ENCODE peak calls at places on chromosomes 1 and 21, in ten cellular contexts. One of them, this sample, is unnamed.

GRCh38 chr1:226681652-226682493 is 57.2 kb downstream of the ITPKB start:
- DNase-seq in AG04450: no peak
- DNase-seq in CD8-positive, alpha-beta T cell: no peak
- DNase-seq in MM.1S: no peak
- DNase-seq in right atrium auricular region: no peak
- DNase-seq in neural progenitor cell: no peak
- DNase-seq in hepatocyte: no peak
- DNase-seq in choroid plexus epithelial cell: no peak
- DNase-seq in breast epithelium: no peak
- DNase-seq in heart right ventricle: no peak
- DNase-seq in this sample: no peak

GRCh38 chr1:111742938-111743549 is 3.8 kb upstream of the INKA2 start:
- DNase-seq in heart right ventricle: no peak
- DNase-seq in AG04450: no peak
- DNase-seq in right atrium auricular region: no peak
- DNase-seq in CD8-positive, alpha-beta T cell: peak
- DNase-seq in MM.1S: no peak
- DNase-seq in choroid plexus epithelial cell: peak
- DNase-seq in hepatocyte: no peak
- DNase-seq in breast epithelium: no peak
- DNase-seq in neural progenitor cell: no peak
- DNase-seq in this sample: no peak

GRCh38 chr1:205787287-205787916 is 12.1 kb upstream of the RAB29 start:
- DNase-seq in breast epithelium: no peak
- DNase-seq in choroid plexus epithelial cell: no peak
- DNase-seq in right atrium auricular region: no peak
- DNase-seq in heart right ventricle: no peak
- DNase-seq in AG04450: no peak
- DNase-seq in hepatocyte: no peak
- DNase-seq in neural progenitor cell: no peak
- DNase-seq in MM.1S: no peak
- DNase-seq in CD8-positive, alpha-beta T cell: no peak
- DNase-seq in this sample: no peak

GRCh38 chr1:11858968-11859871 is 475 bp upstream of the NPPB start:
- DNase-seq in MM.1S: peak
- DNase-seq in choroid plexus epithelial cell: peak
- DNase-seq in AG04450: no peak
- DNase-seq in hepatocyte: peak
- DNase-seq in neural progenitor cell: peak
- DNase-seq in breast epithelium: no peak
- DNase-seq in right atrium auricular region: no peak
- DNase-seq in heart right ventricle: peak
- DNase-seq in CD8-positive, alpha-beta T cell: peak
- DNase-seq in this sample: peak

GRCh38 chr1:38962560-38962959 is 20.9 kb upstream of the RHBDL2 start:
- DNase-seq in CD8-positive, alpha-beta T cell: no peak
- DNase-seq in neural progenitor cell: no peak
- DNase-seq in choroid plexus epithelial cell: no peak
- DNase-seq in right atrium auricular region: no peak
- DNase-seq in hepatocyte: no peak
- DNase-seq in breast epithelium: no peak
- DNase-seq in AG04450: no peak
- DNase-seq in heart right ventricle: no peak
- DNase-seq in MM.1S: no peak
- DNase-seq in this sample: no peak

GRCh38 chr1:5574641-5575040 is 417.6 kb downstream of the NPHP4 start:
- DNase-seq in neural progenitor cell: no peak
- DNase-seq in CD8-positive, alpha-beta T cell: no peak
- DNase-seq in choroid plexus epithelial cell: no peak
- DNase-seq in hepatocyte: no peak
- DNase-seq in AG04450: no peak
- DNase-seq in MM.1S: no peak
- DNase-seq in breast epithelium: no peak
- DNase-seq in right atrium auricular region: peak
- DNase-seq in heart right ventricle: no peak
- DNase-seq in this sample: no peak

GRCh38 chr1:26831059-26831458 is 4.6 kb downstream of the ZDHHC18 start:
- DNase-seq in CD8-positive, alpha-beta T cell: no peak
- DNase-seq in neural progenitor cell: no peak
- DNase-seq in right atrium auricular region: no peak
- DNase-seq in breast epithelium: no peak
- DNase-seq in MM.1S: no peak
- DNase-seq in choroid plexus epithelial cell: no peak
- DNase-seq in AG04450: no peak
- DNase-seq in hepatocyte: no peak
- DNase-seq in heart right ventricle: no peak
- DNase-seq in this sample: no peak

GRCh38 chr1:28758420-28758819 is 21.7 kb downstream of the YTHDF2 start:
- DNase-seq in AG04450: no peak
- DNase-seq in neural progenitor cell: no peak
- DNase-seq in heart right ventricle: no peak
- DNase-seq in MM.1S: no peak
- DNase-seq in choroid plexus epithelial cell: no peak
- DNase-seq in right atrium auricular region: no peak
- DNase-seq in hepatocyte: no peak
- DNase-seq in breast epithelium: no peak
- DNase-seq in CD8-positive, alpha-beta T cell: no peak
- DNase-seq in this sample: no peak

GRCh38 chr21:45372732-45373355 is 32.1 kb upstream of the COL18A1 start:
- DNase-seq in choroid plexus epithelial cell: no peak
- DNase-seq in heart right ventricle: peak
- DNase-seq in CD8-positive, alpha-beta T cell: no peak
- DNase-seq in hepatocyte: no peak
- DNase-seq in breast epithelium: no peak
- DNase-seq in neural progenitor cell: no peak
- DNase-seq in MM.1S: no peak
- DNase-seq in AG04450: no peak
- DNase-seq in right atrium auricular region: no peak
- DNase-seq in this sample: no peak

GRCh38 chr21:14753466-14754258 is 207.5 kb upstream of the SAMSN1 start:
- DNase-seq in choroid plexus epithelial cell: no peak
- DNase-seq in MM.1S: no peak
- DNase-seq in CD8-positive, alpha-beta T cell: no peak
- DNase-seq in right atrium auricular region: no peak
- DNase-seq in hepatocyte: no peak
- DNase-seq in heart right ventricle: no peak
- DNase-seq in breast epithelium: no peak
- DNase-seq in AG04450: no peak
- DNase-seq in neural progenitor cell: no peak
- DNase-seq in this sample: no peak

GRCh38 chr21:42257091-42257760 is 38.3 kb downstream of the ABCG1 start:
- DNase-seq in MM.1S: no peak
- DNase-seq in CD8-positive, alpha-beta T cell: no peak
- DNase-seq in breast epithelium: no peak
- DNase-seq in neural progenitor cell: no peak
- DNase-seq in choroid plexus epithelial cell: peak
- DNase-seq in heart right ventricle: no peak
- DNase-seq in hepatocyte: peak
- DNase-seq in right atrium auricular region: no peak
- DNase-seq in AG04450: no peak
- DNase-seq in this sample: no peak

GRCh38 chr21:42260121-42260520 is 41.2 kb downstream of the ABCG1 start:
- DNase-seq in heart right ventricle: no peak
- DNase-seq in AG04450: no peak
- DNase-seq in neural progenitor cell: no peak
- DNase-seq in CD8-positive, alpha-beta T cell: no peak
- DNase-seq in right atrium auricular region: no peak
- DNase-seq in hepatocyte: no peak
- DNase-seq in choroid plexus epithelial cell: no peak
- DNase-seq in breast epithelium: no peak
- DNase-seq in MM.1S: no peak
- DNase-seq in this sample: no peak

GRCh38 chr21:42256316-42256715 is 37.4 kb downstream of the ABCG1 start:
- DNase-seq in CD8-positive, alpha-beta T cell: no peak
- DNase-seq in right atrium auricular region: no peak
- DNase-seq in breast epithelium: no peak
- DNase-seq in MM.1S: no peak
- DNase-seq in choroid plexus epithelial cell: no peak
- DNase-seq in AG04450: no peak
- DNase-seq in hepatocyte: no peak
- DNase-seq in heart right ventricle: no peak
- DNase-seq in neural progenitor cell: no peak
- DNase-seq in this sample: no peak

GRCh38 chr21:42258150-42258884 is 39.4 kb downstream of the ABCG1 start:
- DNase-seq in heart right ventricle: peak
- DNase-seq in CD8-positive, alpha-beta T cell: peak
- DNase-seq in choroid plexus epithelial cell: peak
- DNase-seq in right atrium auricular region: peak
- DNase-seq in MM.1S: peak
- DNase-seq in hepatocyte: peak
- DNase-seq in breast epithelium: peak
- DNase-seq in neural progenitor cell: peak
- DNase-seq in AG04450: no peak
- DNase-seq in this sample: peak

GRCh38 chr21:42258885-42259407 is 40.0 kb downstream of the ABCG1 start:
- DNase-seq in choroid plexus epithelial cell: no peak
- DNase-seq in breast epithelium: no peak
- DNase-seq in CD8-positive, alpha-beta T cell: no peak
- DNase-seq in hepatocyte: no peak
- DNase-seq in heart right ventricle: peak
- DNase-seq in MM.1S: no peak
- DNase-seq in neural progenitor cell: no peak
- DNase-seq in right atrium auricular region: no peak
- DNase-seq in AG04450: no peak
- DNase-seq in this sample: no peak
- TF ChIP-seq CTCF in choroid plexus epithelial cell: no peak
- TF ChIP-seq CTCF in breast epithelium: no peak
- TF ChIP-seq CTCF in CD8-positive, alpha-beta T cell: peak
- TF ChIP-seq CTCF in hepatocyte: no peak
- TF ChIP-seq CTCF in heart right ventricle: peak
- TF ChIP-seq CTCF in MM.1S: peak
- TF ChIP-seq CTCF in neural progenitor cell: no peak
- TF ChIP-seq CTCF in right atrium auricular region: peak
- TF ChIP-seq CTCF in AG04450: no peak
- TF ChIP-seq CTCF in this sample: no peak

DNA sequence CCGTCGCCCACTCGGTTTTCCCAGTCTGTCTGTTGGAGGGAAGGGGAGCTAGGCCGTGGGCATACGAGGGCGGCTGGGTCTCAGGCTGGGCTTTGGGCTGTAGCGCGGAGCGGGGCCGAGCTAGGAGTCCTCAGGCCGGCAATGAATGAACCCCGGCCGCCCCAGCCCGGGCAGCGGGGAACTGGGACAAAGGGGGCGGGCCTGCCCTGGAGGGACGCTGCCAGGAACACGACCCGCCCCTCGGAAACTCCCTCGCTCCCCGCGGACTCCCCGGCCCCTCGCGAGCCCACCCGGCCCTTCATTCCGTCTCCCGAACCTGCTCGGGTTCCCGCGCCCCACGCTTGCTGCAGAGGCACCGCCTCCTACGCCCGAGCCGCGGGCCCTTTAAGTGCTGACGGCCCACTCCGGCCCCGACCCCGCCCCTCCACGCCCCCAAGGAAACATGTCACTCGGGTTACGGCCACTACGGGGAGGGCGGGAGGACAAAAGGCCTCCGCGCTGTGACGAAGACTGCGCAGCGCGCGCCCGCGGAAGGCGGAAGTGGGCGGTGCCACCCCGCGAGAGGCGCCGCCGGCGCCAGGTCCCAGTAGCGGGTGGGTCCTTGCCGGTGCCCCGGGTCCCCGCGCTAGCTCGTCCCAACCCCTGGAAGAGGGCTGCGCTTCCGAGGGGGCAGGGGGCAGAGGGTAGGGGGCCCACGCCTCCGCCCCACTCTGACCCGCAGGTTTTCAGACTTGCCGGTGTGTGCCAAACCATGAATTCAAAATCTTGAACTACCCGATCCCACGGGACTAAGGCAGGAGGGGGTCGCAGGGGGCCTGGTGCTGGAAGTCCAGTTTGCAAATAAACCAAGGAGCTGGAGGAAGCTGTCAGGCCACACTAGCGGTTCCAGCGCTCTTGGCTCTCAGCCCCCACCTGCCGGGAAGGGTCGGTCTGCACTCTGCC is at the start of gene GALE:
- DNase-seq in AG04450: peak
- DNase-seq in hepatocyte: peak
- DNase-seq in neural progenitor cell: peak
- DNase-seq in heart right ventricle: peak
- DNase-seq in breast epithelium: peak
- DNase-seq in right atrium auricular region: peak
- DNase-seq in MM.1S: peak
- DNase-seq in choroid plexus epithelial cell: peak
- DNase-seq in CD8-positive, alpha-beta T cell: peak
- DNase-seq in this sample: peak
- TF ChIP-seq CTCF in AG04450: no peak
- TF ChIP-seq CTCF in hepatocyte: no peak
- TF ChIP-seq CTCF in neural progenitor cell: no peak
- TF ChIP-seq CTCF in heart right ventricle: no peak
- TF ChIP-seq CTCF in breast epithelium: no peak
- TF ChIP-seq CTCF in right atrium auricular region: no peak
- TF ChIP-seq CTCF in MM.1S: no peak
- TF ChIP-seq CTCF in choroid plexus epithelial cell: peak
- TF ChIP-seq CTCF in CD8-positive, alpha-beta T cell: no peak
- TF ChIP-seq CTCF in this sample: no peak

GRCh38 chr21:39630827-39631226 is 18.1 kb downstream of the B3GALT5 start:
- DNase-seq in breast epithelium: no peak
- DNase-seq in heart right ventricle: no peak
- DNase-seq in hepatocyte: no peak
- DNase-seq in right atrium auricular region: no peak
- DNase-seq in MM.1S: no peak
- DNase-seq in AG04450: no peak
- DNase-seq in CD8-positive, alpha-beta T cell: no peak
- DNase-seq in neural progenitor cell: no peak
- DNase-seq in choroid plexus epithelial cell: no peak
- DNase-seq in this sample: no peak
- TF ChIP-seq CTCF in breast epithelium: no peak
- TF ChIP-seq CTCF in heart right ventricle: no peak
- TF ChIP-seq CTCF in hepatocyte: peak
- TF ChIP-seq CTCF in right atrium auricular region: no peak
- TF ChIP-seq CTCF in MM.1S: no peak
- TF ChIP-seq CTCF in AG04450: no peak
- TF ChIP-seq CTCF in CD8-positive, alpha-beta T cell: no peak
- TF ChIP-seq CTCF in neural progenitor cell: no peak
- TF ChIP-seq CTCF in choroid plexus epithelial cell: no peak
- TF ChIP-seq CTCF in this sample: no peak

DNA sequence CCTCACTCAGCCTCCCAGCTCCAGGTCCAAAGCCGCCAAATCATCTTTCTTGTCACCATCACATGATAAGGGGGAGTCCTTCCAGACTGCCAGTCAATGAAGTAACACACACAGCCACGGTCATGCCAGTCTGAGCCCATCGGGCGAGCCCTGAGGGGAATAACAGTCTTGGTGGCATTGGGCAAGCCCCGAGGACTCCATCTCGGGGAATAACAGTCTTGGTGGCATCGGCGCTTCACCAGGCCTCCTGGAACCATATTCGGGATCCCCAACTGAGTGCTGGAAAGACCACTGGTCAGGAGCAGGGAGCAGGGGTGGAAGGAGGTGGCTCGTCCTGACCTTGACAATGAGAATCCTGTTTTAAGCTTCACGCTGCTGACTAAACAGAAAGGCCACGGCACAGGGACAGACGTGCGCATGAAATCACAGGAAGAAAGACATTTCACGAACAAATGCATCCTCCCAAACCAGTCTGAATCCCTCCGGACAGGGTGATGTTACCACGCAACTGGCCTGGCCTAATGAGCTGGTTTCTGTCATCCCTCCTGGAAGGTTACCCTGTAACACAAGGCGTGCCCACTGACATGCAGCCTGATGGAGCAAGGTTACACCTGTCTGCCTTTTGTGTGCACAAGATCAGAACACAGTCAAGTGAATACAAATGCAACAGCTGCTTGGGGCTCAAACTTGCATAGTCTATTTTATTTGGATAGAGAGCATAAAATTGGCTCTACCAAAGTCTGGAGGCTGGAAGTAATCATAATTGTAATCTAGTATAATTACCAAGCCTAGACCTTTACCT is 517.4 kb downstream of the KIF26B start:
- DNase-seq in AG04450: no peak
- DNase-seq in choroid plexus epithelial cell: no peak
- DNase-seq in right atrium auricular region: peak
- DNase-seq in hepatocyte: no peak
- DNase-seq in heart right ventricle: no peak
- DNase-seq in MM.1S: no peak
- DNase-seq in breast epithelium: no peak
- DNase-seq in neural progenitor cell: no peak
- DNase-seq in CD8-positive, alpha-beta T cell: peak
- DNase-seq in this sample: no peak
- TF ChIP-seq CTCF in AG04450: no peak
- TF ChIP-seq CTCF in choroid plexus epithelial cell: no peak
- TF ChIP-seq CTCF in right atrium auricular region: no peak
- TF ChIP-seq CTCF in hepatocyte: no peak
- TF ChIP-seq CTCF in heart right ventricle: no peak
- TF ChIP-seq CTCF in MM.1S: no peak
- TF ChIP-seq CTCF in breast epithelium: no peak
- TF ChIP-seq CTCF in neural progenitor cell: no peak
- TF ChIP-seq CTCF in CD8-positive, alpha-beta T cell: no peak
- TF ChIP-seq CTCF in this sample: no peak